ENCODE peak calls at places on chromosomes 4 and X, in six cellular contexts. One of them, this sample, is unnamed.

GRCh38 chr4:74659576-74660411 is 134.5 kb downstream of the BTC start:
- DNase-seq in HCT116: peak
- DNase-seq in HepG2: peak
- DNase-seq in H1: no peak
- DNase-seq in GM12878: no peak
- DNase-seq in K562: peak
- DNase-seq in this sample: peak

GRCh38 chr4:73343432-73343831 is 60.7 kb upstream of the ALB start:
- DNase-seq in K562: peak
- DNase-seq in HCT116: no peak
- DNase-seq in GM12878: no peak
- DNase-seq in HepG2: peak
- DNase-seq in H1: no peak
- DNase-seq in this sample: no peak

GRCh38 chrX:20066968-20067708 is 49.6 kb downstream of the MAP7D2 start:
- DNase-seq in K562: peak
- DNase-seq in H1: no peak
- DNase-seq in GM12878: no peak
- DNase-seq in HCT116: peak
- DNase-seq in HepG2: peak
- DNase-seq in this sample: peak

GRCh38 chr4:152665691-152666410 is 13.9 kb downstream of the TMEM154 start:
- DNase-seq in GM12878: no peak
- DNase-seq in K562: no peak
- DNase-seq in HCT116: no peak
- DNase-seq in HepG2: no peak
- DNase-seq in H1: no peak
- DNase-seq in this sample: no peak

GRCh38 chr4:70671091-70671490 is 4.8 kb upstream of the JCHAIN start:
- DNase-seq in HepG2: no peak
- DNase-seq in H1: no peak
- DNase-seq in K562: no peak
- DNase-seq in HCT116: no peak
- DNase-seq in GM12878: no peak
- DNase-seq in this sample: no peak

GRCh38 chrX:9163153-9163790 is 129.3 kb upstream of the FAM9B start:
- DNase-seq in H1: no peak
- DNase-seq in K562: no peak
- DNase-seq in GM12878: no peak
- DNase-seq in HepG2: no peak
- DNase-seq in HCT116: no peak
- DNase-seq in this sample: peak

GRCh38 chrX:19814778-19815177 is 72.6 kb downstream of the SH3KBP1 start:
- DNase-seq in GM12878: no peak
- DNase-seq in HCT116: no peak
- DNase-seq in H1: no peak
- DNase-seq in HepG2: no peak
- DNase-seq in K562: no peak
- DNase-seq in this sample: no peak

GRCh38 chrX:50814701-50815476 is 895 bp upstream of the SHROOM4 start:
- DNase-seq in K562: no peak
- DNase-seq in HepG2: no peak
- DNase-seq in HCT116: no peak
- DNase-seq in H1: no peak
- DNase-seq in GM12878: no peak
- DNase-seq in this sample: peak

GRCh38 chr4:17066972-17067371 is 168.5 kb upstream of the LDB2 start:
- DNase-seq in H1: no peak
- DNase-seq in GM12878: no peak
- DNase-seq in HCT116: no peak
- DNase-seq in K562: no peak
- DNase-seq in HepG2: no peak
- DNase-seq in this sample: peak

GRCh38 chr4:142846729-142847606 is 867 bp upstream of the INPP4B start:
- DNase-seq in GM12878: no peak
- DNase-seq in K562: peak
- DNase-seq in HCT116: peak
- DNase-seq in H1: peak
- DNase-seq in HepG2: peak
- DNase-seq in this sample: peak

GRCh38 chr4:141435446-141436225 is 200.7 kb upstream of the IL15 start:
- DNase-seq in H1: no peak
- DNase-seq in HepG2: no peak
- DNase-seq in GM12878: no peak
- DNase-seq in HCT116: no peak
- DNase-seq in K562: no peak
- DNase-seq in this sample: no peak

GRCh38 chrX:153592091-153592833 is 6.7 kb downstream of the CCNQ start:
- DNase-seq in HCT116: no peak
- DNase-seq in HepG2: no peak
- DNase-seq in GM12878: no peak
- DNase-seq in K562: no peak
- DNase-seq in H1: no peak
- DNase-seq in this sample: no peak

GRCh38 chr4:55312491-55313101 is 33.4 kb upstream of the SRD5A3 start:
- DNase-seq in HCT116: peak
- DNase-seq in GM12878: no peak
- DNase-seq in H1: peak
- DNase-seq in K562: peak
- DNase-seq in HepG2: peak
- DNase-seq in this sample: peak

GRCh38 chrX:10496345-10496965 is 123.9 kb downstream of the MID1 start:
- DNase-seq in K562: no peak
- DNase-seq in GM12878: no peak
- DNase-seq in H1: no peak
- DNase-seq in HCT116: no peak
- DNase-seq in HepG2: no peak
- DNase-seq in this sample: peak

GRCh38 chr4:22607382-22607781 is 85.4 kb upstream of the GBA3 start:
- DNase-seq in HepG2: peak
- DNase-seq in K562: peak
- DNase-seq in H1: no peak
- DNase-seq in HCT116: peak
- DNase-seq in GM12878: no peak
- DNase-seq in this sample: peak

GRCh38 chr4:148634476-148634875 is 192.3 kb upstream of the NR3C2 start:
- DNase-seq in K562: no peak
- DNase-seq in HCT116: no peak
- DNase-seq in HepG2: no peak
- DNase-seq in H1: no peak
- DNase-seq in GM12878: no peak
- DNase-seq in this sample: no peak

GRCh38 chr4:103634236-103634635 is 85.5 kb downstream of the TACR3 start:
- DNase-seq in K562: no peak
- DNase-seq in HCT116: peak
- DNase-seq in HepG2: no peak
- DNase-seq in GM12878: no peak
- DNase-seq in H1: no peak
- DNase-seq in this sample: no peak

GRCh38 chrX:39728025-39728424 is 369.7 kb downstream of the BCOR start:
- DNase-seq in GM12878: no peak
- DNase-seq in HepG2: no peak
- DNase-seq in HCT116: no peak
- DNase-seq in H1: no peak
- DNase-seq in K562: no peak
- DNase-seq in this sample: peak

GRCh38 chr4:89837385-89837995 is 529 bp upstream of the SNCA start:
- DNase-seq in HCT116: no peak
- DNase-seq in HepG2: no peak
- DNase-seq in H1: no peak
- DNase-seq in K562: peak
- DNase-seq in GM12878: no peak
- DNase-seq in this sample: peak

GRCh38 chr4:173264245-173264959 is 69.8 kb downstream of the HMGB2 start:
- DNase-seq in HCT116: no peak
- DNase-seq in GM12878: no peak
- DNase-seq in HepG2: no peak
- DNase-seq in K562: peak
- DNase-seq in H1: no peak
- DNase-seq in this sample: peak

GRCh38 chr4:99722662-99723061 is 65.0 kb upstream of the C4orf54 start:
- DNase-seq in H1: no peak
- DNase-seq in K562: peak
- DNase-seq in HepG2: no peak
- DNase-seq in HCT116: no peak
- DNase-seq in GM12878: no peak
- DNase-seq in this sample: no peak

GRCh38 chr4:22356996-22357596 is 158.8 kb downstream of the ADGRA3 start:
- DNase-seq in H1: no peak
- DNase-seq in HCT116: no peak
- DNase-seq in K562: no peak
- DNase-seq in GM12878: no peak
- DNase-seq in HepG2: no peak
- DNase-seq in this sample: peak

GRCh38 chrX:21943460-21944135 is 3.1 kb downstream of the SMS start:
- DNase-seq in HepG2: no peak
- DNase-seq in GM12878: no peak
- DNase-seq in HCT116: peak
- DNase-seq in H1: no peak
- DNase-seq in K562: no peak
- DNase-seq in this sample: peak

GRCh38 chr4:10296730-10297129 is 160.5 kb downstream of the ZNF518B start:
- DNase-seq in K562: no peak
- DNase-seq in H1: no peak
- DNase-seq in HCT116: no peak
- DNase-seq in GM12878: no peak
- DNase-seq in HepG2: no peak
- DNase-seq in this sample: no peak

GRCh38 chrX:151938172-151938571 is 25.5 kb downstream of the MAGEA4 start:
- DNase-seq in K562: no peak
- DNase-seq in HepG2: no peak
- DNase-seq in GM12878: no peak
- DNase-seq in HCT116: no peak
- DNase-seq in H1: no peak
- DNase-seq in this sample: no peak

DNA sequence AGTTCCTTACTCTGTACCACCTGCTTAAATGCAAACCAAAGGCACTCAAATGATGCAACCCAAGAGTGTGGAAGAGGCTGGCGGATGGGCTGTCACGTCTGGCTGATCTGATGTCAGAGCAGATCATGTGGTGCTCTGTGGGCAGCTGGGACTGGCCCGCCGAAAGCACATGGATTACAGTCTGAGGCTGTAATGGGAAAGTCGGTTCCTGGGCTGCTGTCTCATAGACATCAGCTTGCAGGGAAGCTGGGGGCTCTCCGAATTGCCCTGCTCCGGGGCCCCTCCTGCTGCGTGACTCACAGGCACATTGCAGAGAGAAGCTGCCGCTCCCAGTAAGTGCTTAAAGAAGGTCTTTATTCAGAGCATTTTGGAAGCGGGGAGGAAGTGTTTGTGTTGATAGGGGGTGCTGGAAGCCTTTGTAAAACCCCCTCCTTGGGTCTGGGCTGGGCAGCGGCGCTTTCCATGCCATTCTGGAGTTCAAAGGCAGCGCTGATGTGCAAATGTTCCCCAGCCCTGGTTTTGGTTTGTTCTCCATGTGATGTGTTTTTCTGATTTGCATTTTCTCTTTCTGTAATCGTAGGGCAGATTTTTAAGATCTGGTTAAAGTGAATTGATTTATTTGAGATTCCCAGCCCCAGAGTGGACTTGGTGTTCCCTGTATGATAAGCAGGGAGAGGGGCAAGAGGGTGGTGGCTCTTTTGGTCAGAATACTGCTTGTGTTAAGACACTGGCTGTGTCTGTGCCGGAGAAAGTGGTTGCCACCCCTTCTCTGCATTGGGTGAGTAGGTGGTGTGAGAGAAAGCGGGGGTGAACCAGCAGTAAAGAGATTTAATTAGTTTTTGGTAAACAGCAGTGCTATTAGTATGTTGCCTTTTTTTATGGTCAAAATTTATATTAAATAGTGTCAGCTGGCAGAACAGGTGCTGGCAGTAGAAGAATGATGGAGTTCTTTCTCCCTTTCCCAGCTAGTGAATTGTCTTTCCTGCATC is 181.3 kb downstream of the LARP7 start:
- DNase-seq in H1: peak
- DNase-seq in HCT116: peak
- DNase-seq in GM12878: peak
- DNase-seq in K562: peak
- DNase-seq in HepG2: peak
- DNase-seq in this sample: peak
- TF ChIP-seq POLR2A in H1: no peak
- TF ChIP-seq POLR2A in HCT116: no peak
- TF ChIP-seq POLR2A in GM12878: peak
- TF ChIP-seq POLR2A in K562: no peak
- TF ChIP-seq POLR2A in HepG2: no peak
- TF ChIP-seq POLR2A in this sample: no peak

DNA sequence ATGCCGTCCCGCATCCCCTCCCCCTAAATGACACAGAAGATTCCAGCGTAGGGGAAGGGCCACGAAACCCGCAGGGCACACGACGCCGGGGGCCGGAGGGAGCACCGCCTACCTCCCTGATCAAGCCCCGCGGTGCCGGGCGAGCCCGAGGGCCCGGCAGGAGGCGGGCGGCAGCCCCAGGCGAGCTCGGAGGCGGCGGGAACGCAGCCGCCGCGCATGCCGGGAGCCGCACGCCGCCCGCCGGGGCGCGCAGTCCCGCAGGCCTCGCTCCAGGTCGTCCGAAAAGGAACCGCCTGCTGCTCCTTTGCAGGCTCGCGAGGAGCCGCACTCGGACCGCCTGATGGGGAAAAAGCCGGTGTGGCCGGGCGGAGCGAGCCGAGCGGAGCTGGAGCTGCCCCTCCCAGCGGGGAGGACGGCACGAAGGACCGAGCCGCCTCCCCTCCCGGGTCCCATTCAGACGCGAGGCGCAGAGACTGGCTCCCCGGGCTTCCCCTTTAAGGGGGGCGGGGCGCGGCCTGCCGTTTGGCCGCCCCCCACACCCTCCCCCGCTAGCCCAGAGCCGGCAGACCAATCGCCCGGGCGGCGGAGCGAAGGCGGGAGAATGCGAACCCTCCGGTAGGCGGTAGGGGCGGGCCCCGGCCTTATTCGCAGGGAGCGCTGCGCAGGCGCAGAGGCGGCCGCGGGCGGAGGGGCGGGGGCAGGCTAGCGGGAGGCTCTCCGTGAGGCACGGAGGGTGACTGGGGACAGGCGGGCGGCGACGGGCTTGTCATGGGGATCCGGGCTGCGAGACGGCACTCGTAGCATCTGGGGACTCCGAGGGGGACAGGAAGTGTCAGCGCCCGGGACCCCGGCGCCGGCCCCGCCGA is 561 bp upstream of the ING2 start:
- DNase-seq in GM12878: peak
- DNase-seq in H1: peak
- DNase-seq in HepG2: peak
- DNase-seq in K562: peak
- DNase-seq in HCT116: peak
- DNase-seq in this sample: peak
- TF ChIP-seq EZH2 in GM12878: no peak
- TF ChIP-seq EZH2 in H1: no peak
- TF ChIP-seq EZH2 in HepG2: no peak
- TF ChIP-seq EZH2 in K562: no peak
- TF ChIP-seq EZH2 in HCT116: no peak
- TF ChIP-seq EZH2 in this sample: no peak

GRCh38 chr4:123396294-123397275 is at the start of gene SPRY1:
- DNase-seq in K562: peak
- DNase-seq in HCT116: peak
- DNase-seq in HepG2: peak
- DNase-seq in H1: peak
- DNase-seq in GM12878: peak
- DNase-seq in this sample: peak
- TF ChIP-seq POLR2A in K562: no peak
- TF ChIP-seq POLR2A in HCT116: peak
- TF ChIP-seq POLR2A in HepG2: peak
- TF ChIP-seq POLR2A in H1: peak
- TF ChIP-seq POLR2A in GM12878: no peak
- TF ChIP-seq POLR2A in this sample: peak

GRCh38 chr4:8891646-8892555 is 20.3 kb upstream of the HMX1 start:
- DNase-seq in H1: peak
- DNase-seq in GM12878: peak
- DNase-seq in HepG2: no peak
- DNase-seq in HCT116: no peak
- DNase-seq in K562: no peak
- DNase-seq in this sample: no peak
- TF ChIP-seq EZH2 in H1: peak
- TF ChIP-seq EZH2 in GM12878: no peak
- TF ChIP-seq EZH2 in HepG2: no peak
- TF ChIP-seq EZH2 in HCT116: no peak
- TF ChIP-seq EZH2 in K562: no peak
- TF ChIP-seq EZH2 in this sample: peak